ENCODE peak calls at places on chromosomes 13 and 19, in eight cellular contexts. One of them, this sample, is unnamed.

GRCh38 chr19:53908106-53908932 is 759 bp upstream of the CACNG7 start:
- DNase-seq in fibroblast of lung: peak; percentile 51
- DNase-seq in fibroblast of mammary gland: peak; percentile 46
- DNase-seq in fibroblast of pulmonary artery: peak; percentile 71
- DNase-seq in Peyer's patch: no peak
- DNase-seq in type B pancreatic cell: no peak
- DNase-seq in endodermal cell: peak; percentile 95
- DNase-seq in BE2C: peak; percentile 68
- DNase-seq in this sample: no peak

GRCh38 chr13:94558721-94559120 is 37.2 kb downstream of the TGDS start:
- DNase-seq in fibroblast of lung: peak; percentile 16
- DNase-seq in fibroblast of mammary gland: peak; percentile 7
- DNase-seq in fibroblast of pulmonary artery: no peak
- DNase-seq in Peyer's patch: no peak
- DNase-seq in type B pancreatic cell: no peak
- DNase-seq in endodermal cell: no peak
- DNase-seq in BE2C: peak; percentile 12
- DNase-seq in this sample: no peak

GRCh38 chr19:7763696-7764095 is 653 bp downstream of the CLEC4M start:
- DNase-seq in fibroblast of lung: no peak
- DNase-seq in fibroblast of mammary gland: no peak
- DNase-seq in fibroblast of pulmonary artery: no peak
- DNase-seq in Peyer's patch: no peak
- DNase-seq in type B pancreatic cell: no peak
- DNase-seq in endodermal cell: no peak
- DNase-seq in BE2C: no peak
- DNase-seq in this sample: no peak

GRCh38 chr19:33558846-33559245 is 37.3 kb upstream of the PEPD start:
- DNase-seq in fibroblast of lung: no peak
- DNase-seq in fibroblast of mammary gland: peak; percentile 3
- DNase-seq in fibroblast of pulmonary artery: peak; percentile 1
- DNase-seq in Peyer's patch: no peak
- DNase-seq in type B pancreatic cell: no peak
- DNase-seq in endodermal cell: no peak
- DNase-seq in BE2C: peak; percentile 27
- DNase-seq in this sample: no peak

GRCh38 chr19:17706750-17707181 is 12.5 kb upstream of the MAP1S start:
- DNase-seq in fibroblast of lung: peak; percentile 45
- DNase-seq in fibroblast of mammary gland: peak; percentile 61
- DNase-seq in fibroblast of pulmonary artery: peak; percentile 65
- DNase-seq in Peyer's patch: no peak
- DNase-seq in type B pancreatic cell: no peak
- DNase-seq in endodermal cell: peak; percentile 95
- DNase-seq in BE2C: peak; percentile 97
- DNase-seq in this sample: no peak

GRCh38 chr19:22595918-22596341 is 38.2 kb upstream of the ZNF492 start:
- DNase-seq in fibroblast of lung: no peak
- DNase-seq in fibroblast of mammary gland: no peak
- DNase-seq in fibroblast of pulmonary artery: no peak
- DNase-seq in Peyer's patch: no peak
- DNase-seq in type B pancreatic cell: no peak
- DNase-seq in endodermal cell: no peak
- DNase-seq in BE2C: no peak
- DNase-seq in this sample: peak; percentile 83

GRCh38 chr19:45779231-45780145 is 2.8 kb downstream of the DMPK start:
- DNase-seq in fibroblast of lung: peak; percentile 30
- DNase-seq in fibroblast of mammary gland: peak; percentile 53
- DNase-seq in fibroblast of pulmonary artery: peak; percentile 43
- DNase-seq in Peyer's patch: peak; percentile 95
- DNase-seq in type B pancreatic cell: peak; percentile 89
- DNase-seq in endodermal cell: peak; percentile 100
- DNase-seq in BE2C: peak; percentile 96
- DNase-seq in this sample: no peak

GRCh38 chr13:98285317-98285716 is 108.2 kb upstream of the RNF113B start:
- DNase-seq in fibroblast of lung: peak; percentile 70
- DNase-seq in fibroblast of mammary gland: no peak
- DNase-seq in fibroblast of pulmonary artery: no peak
- DNase-seq in Peyer's patch: no peak
- DNase-seq in type B pancreatic cell: no peak
- DNase-seq in endodermal cell: no peak
- DNase-seq in BE2C: peak; percentile 46
- DNase-seq in this sample: no peak

GRCh38 chr13:22940090-22940710 is 240.6 kb upstream of the SGCG start:
- DNase-seq in fibroblast of lung: no peak
- DNase-seq in fibroblast of mammary gland: no peak
- DNase-seq in fibroblast of pulmonary artery: no peak
- DNase-seq in Peyer's patch: no peak
- DNase-seq in type B pancreatic cell: no peak
- DNase-seq in endodermal cell: no peak
- DNase-seq in BE2C: no peak
- DNase-seq in this sample: peak; percentile 81

GRCh38 chr19:13118424-13119193 is 545 bp downstream of the NACC1 start:
- DNase-seq in fibroblast of lung: peak; percentile 57
- DNase-seq in fibroblast of mammary gland: peak; percentile 27
- DNase-seq in fibroblast of pulmonary artery: peak; percentile 30
- DNase-seq in Peyer's patch: peak; percentile 69
- DNase-seq in type B pancreatic cell: no peak
- DNase-seq in endodermal cell: peak; percentile 96
- DNase-seq in BE2C: peak; percentile 59
- DNase-seq in this sample: no peak

GRCh38 chr19:24063312-24063711 is 23.7 kb upstream of the ZNF254 start:
- DNase-seq in fibroblast of lung: no peak
- DNase-seq in fibroblast of mammary gland: no peak
- DNase-seq in fibroblast of pulmonary artery: no peak
- DNase-seq in Peyer's patch: no peak
- DNase-seq in type B pancreatic cell: no peak
- DNase-seq in endodermal cell: no peak
- DNase-seq in BE2C: no peak
- DNase-seq in this sample: no peak

GRCh38 chr13:107942030-107942617 is 273.2 kb downstream of the LIG4 start:
- DNase-seq in fibroblast of lung: no peak
- DNase-seq in fibroblast of mammary gland: no peak
- DNase-seq in fibroblast of pulmonary artery: no peak
- DNase-seq in Peyer's patch: no peak
- DNase-seq in type B pancreatic cell: no peak
- DNase-seq in endodermal cell: no peak
- DNase-seq in BE2C: peak; percentile 33
- DNase-seq in this sample: no peak

GRCh38 chr19:46271488-46272197 is 25.2 kb upstream of the HIF3A start:
- DNase-seq in fibroblast of lung: peak; percentile 100
- DNase-seq in fibroblast of mammary gland: peak; percentile 70
- DNase-seq in fibroblast of pulmonary artery: peak; percentile 93
- DNase-seq in Peyer's patch: no peak
- DNase-seq in type B pancreatic cell: no peak
- DNase-seq in endodermal cell: no peak
- DNase-seq in BE2C: no peak
- DNase-seq in this sample: no peak

GRCh38 chr13:29456419-29456818 is 139.1 kb downstream of the SLC7A1 start:
- DNase-seq in fibroblast of lung: no peak
- DNase-seq in fibroblast of mammary gland: no peak
- DNase-seq in fibroblast of pulmonary artery: no peak
- DNase-seq in Peyer's patch: no peak
- DNase-seq in type B pancreatic cell: no peak
- DNase-seq in endodermal cell: no peak
- DNase-seq in BE2C: no peak
- DNase-seq in this sample: no peak

GRCh38 chr13:33639158-33639557 is 178.8 kb upstream of the RFC3 start:
- DNase-seq in fibroblast of lung: peak; percentile 54
- DNase-seq in fibroblast of mammary gland: peak; percentile 99
- DNase-seq in fibroblast of pulmonary artery: peak; percentile 92
- DNase-seq in Peyer's patch: peak; percentile 59
- DNase-seq in type B pancreatic cell: no peak
- DNase-seq in endodermal cell: no peak
- DNase-seq in BE2C: no peak
- DNase-seq in this sample: no peak

GRCh38 chr13:71865858-71866172 is 1.2 kb downstream of the DACH1 start:
- DNase-seq in fibroblast of lung: peak; percentile 20
- DNase-seq in fibroblast of mammary gland: no peak
- DNase-seq in fibroblast of pulmonary artery: no peak
- DNase-seq in Peyer's patch: peak; percentile 51
- DNase-seq in type B pancreatic cell: no peak
- DNase-seq in endodermal cell: no peak
- DNase-seq in BE2C: peak; percentile 56
- DNase-seq in this sample: no peak

GRCh38 chr19:45999653-46000121 is 4.4 kb downstream of the CCDC61 start:
- DNase-seq in fibroblast of lung: peak; percentile 34
- DNase-seq in fibroblast of mammary gland: peak; percentile 51
- DNase-seq in fibroblast of pulmonary artery: peak; percentile 39
- DNase-seq in Peyer's patch: no peak
- DNase-seq in type B pancreatic cell: no peak
- DNase-seq in endodermal cell: peak; percentile 84
- DNase-seq in BE2C: peak; percentile 61
- DNase-seq in this sample: no peak

GRCh38 chr19:13995878-13996765 is 10.0 kb downstream of the RFX1 start:
- DNase-seq in fibroblast of lung: no peak
- DNase-seq in fibroblast of mammary gland: no peak
- DNase-seq in fibroblast of pulmonary artery: no peak
- DNase-seq in Peyer's patch: no peak
- DNase-seq in type B pancreatic cell: no peak
- DNase-seq in endodermal cell: no peak
- DNase-seq in BE2C: no peak
- DNase-seq in this sample: no peak

GRCh38 chr19:48810151-48810550 is 678 bp downstream of the BCAT2 start:
- DNase-seq in fibroblast of lung: no peak
- DNase-seq in fibroblast of mammary gland: no peak
- DNase-seq in fibroblast of pulmonary artery: no peak
- DNase-seq in Peyer's patch: no peak
- DNase-seq in type B pancreatic cell: no peak
- DNase-seq in endodermal cell: no peak
- DNase-seq in BE2C: no peak
- DNase-seq in this sample: no peak

DNA sequence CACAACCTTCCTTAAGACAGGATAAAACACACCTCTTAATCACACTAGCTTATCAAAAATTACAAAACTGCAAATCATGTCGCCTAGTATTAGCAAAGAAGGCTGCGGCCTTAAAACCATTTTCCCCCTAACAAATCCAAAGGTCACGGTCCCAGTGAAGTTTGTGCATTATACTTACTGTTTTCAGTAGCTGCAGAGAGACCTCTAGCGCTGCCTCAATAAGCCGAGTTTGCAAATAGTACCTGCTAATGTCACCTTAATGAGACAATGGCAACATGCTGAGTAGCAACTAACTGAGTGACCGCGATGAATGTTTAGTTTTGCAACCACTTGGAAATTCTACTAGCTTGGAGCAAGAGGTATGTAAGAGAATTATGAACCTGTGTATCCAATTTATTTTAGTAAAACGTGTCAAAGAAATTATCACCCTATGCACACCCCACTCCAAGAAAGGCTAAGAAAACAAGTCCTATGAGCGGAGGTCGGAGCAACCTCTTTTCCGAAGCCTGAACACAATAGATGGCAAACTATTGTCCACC is 1.2 kb downstream of the KPNA3 start:
- DNase-seq in fibroblast of lung: peak; percentile 26
- DNase-seq in fibroblast of mammary gland: peak; percentile 46
- DNase-seq in fibroblast of pulmonary artery: peak; percentile 39
- DNase-seq in Peyer's patch: peak; percentile 53
- DNase-seq in type B pancreatic cell: no peak
- DNase-seq in endodermal cell: peak; percentile 69
- DNase-seq in BE2C: no peak
- DNase-seq in this sample: no peak
- TF ChIP-seq CTCF in fibroblast of lung: no peak
- TF ChIP-seq CTCF in fibroblast of mammary gland: no peak
- TF ChIP-seq CTCF in fibroblast of pulmonary artery: peak; percentile 6
- TF ChIP-seq CTCF in Peyer's patch: no peak
- TF ChIP-seq CTCF in type B pancreatic cell: no peak
- TF ChIP-seq CTCF in endodermal cell: no peak
- TF ChIP-seq CTCF in BE2C: no peak
- TF ChIP-seq CTCF in this sample: no peak

GRCh38 chr19:35744688-35745327 is 410 bp downstream of the U2AF1L4 start:
- DNase-seq in fibroblast of lung: peak; percentile 92
- DNase-seq in fibroblast of mammary gland: peak; percentile 93
- DNase-seq in fibroblast of pulmonary artery: peak; percentile 96
- DNase-seq in Peyer's patch: peak; percentile 98
- DNase-seq in type B pancreatic cell: peak; percentile 94
- DNase-seq in endodermal cell: peak; percentile 98
- DNase-seq in BE2C: peak; percentile 98
- DNase-seq in this sample: peak; percentile 98
- TF ChIP-seq CTCF in fibroblast of lung: peak; percentile 44
- TF ChIP-seq CTCF in fibroblast of mammary gland: peak; percentile 23
- TF ChIP-seq CTCF in fibroblast of pulmonary artery: peak; percentile 45
- TF ChIP-seq CTCF in Peyer's patch: no peak
- TF ChIP-seq CTCF in type B pancreatic cell: peak; percentile 57
- TF ChIP-seq CTCF in endodermal cell: peak; percentile 65
- TF ChIP-seq CTCF in BE2C: peak; percentile 54
- TF ChIP-seq CTCF in this sample: peak; percentile 56

GRCh38 chr13:27354379-27354778 is 70.0 kb upstream of the GTF3A start:
- DNase-seq in fibroblast of lung: peak; percentile 60
- DNase-seq in fibroblast of mammary gland: peak; percentile 25
- DNase-seq in fibroblast of pulmonary artery: peak; percentile 51
- DNase-seq in Peyer's patch: no peak
- DNase-seq in type B pancreatic cell: no peak
- DNase-seq in endodermal cell: no peak
- DNase-seq in BE2C: no peak
- DNase-seq in this sample: no peak
- TF ChIP-seq CTCF in fibroblast of lung: peak; percentile 34
- TF ChIP-seq CTCF in fibroblast of mammary gland: peak; percentile 10
- TF ChIP-seq CTCF in fibroblast of pulmonary artery: peak; percentile 17
- TF ChIP-seq CTCF in Peyer's patch: no peak
- TF ChIP-seq CTCF in type B pancreatic cell: no peak
- TF ChIP-seq CTCF in endodermal cell: peak; percentile 24
- TF ChIP-seq CTCF in BE2C: no peak
- TF ChIP-seq CTCF in this sample: no peak

DNA sequence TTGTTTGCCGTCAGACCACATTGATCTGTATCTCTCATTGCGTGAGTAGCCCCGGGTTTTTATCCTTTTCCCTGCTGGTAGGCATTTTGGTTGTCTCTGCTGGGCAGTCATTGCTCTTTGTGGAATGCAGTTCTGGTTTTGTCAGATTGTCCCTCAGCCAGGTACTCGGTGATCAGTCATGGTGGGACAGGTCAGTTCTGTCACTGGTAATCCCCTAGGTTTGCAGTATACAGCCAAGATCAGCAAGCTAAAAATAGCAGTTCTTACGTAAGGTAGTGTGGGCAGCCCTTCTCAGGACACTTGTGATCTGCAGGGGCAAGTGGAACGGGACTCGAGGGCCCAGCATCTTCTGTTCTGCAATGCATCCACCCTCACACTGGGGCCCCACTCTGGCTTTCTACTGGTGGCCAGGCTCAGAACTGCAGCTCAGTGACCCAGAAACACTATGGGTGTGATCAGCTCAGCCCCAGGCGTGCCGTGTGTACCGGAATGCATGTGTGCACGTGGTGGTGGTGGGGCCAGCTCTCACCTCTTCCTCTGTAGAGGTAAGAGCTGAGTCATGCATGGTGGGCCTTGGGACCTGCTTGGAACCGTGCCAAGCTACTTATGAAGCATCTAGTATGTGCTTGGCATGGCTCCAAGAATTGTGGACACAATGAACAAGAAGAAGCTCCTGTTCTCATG is 6.3 kb downstream of the PLEKHF1 start:
- DNase-seq in fibroblast of lung: peak; percentile 64
- DNase-seq in fibroblast of mammary gland: peak; percentile 66
- DNase-seq in fibroblast of pulmonary artery: peak; percentile 72
- DNase-seq in Peyer's patch: peak; percentile 94
- DNase-seq in type B pancreatic cell: no peak
- DNase-seq in endodermal cell: peak; percentile 59
- DNase-seq in BE2C: no peak
- DNase-seq in this sample: no peak
- TF ChIP-seq CTCF in fibroblast of lung: no peak
- TF ChIP-seq CTCF in fibroblast of mammary gland: peak; percentile 24
- TF ChIP-seq CTCF in fibroblast of pulmonary artery: peak; percentile 9
- TF ChIP-seq CTCF in Peyer's patch: peak; percentile 45
- TF ChIP-seq CTCF in type B pancreatic cell: peak; percentile 49
- TF ChIP-seq CTCF in endodermal cell: peak; percentile 44
- TF ChIP-seq CTCF in BE2C: peak; percentile 13
- TF ChIP-seq CTCF in this sample: no peak